ENCODE peak calls at places on chromosomes 16 and 17, in eight cellular contexts. F is prostate gland, S is breast epithelium, K is transverse colon, N is Panc1, V is HCT116, B is suprapubic skin, W is GM23338. M is an unnamed sample.
A peak's percentile ranks its signal among the peaks of the same experiment; 100 is the strongest.

GRCh38 chr17:71276071-71276470 is 844.7 kb upstream of the SOX9 start:
- DNase-seq in F (no peak), S (no peak), K (no peak), N (no peak), V (no peak), B (no peak), W (no peak), M (no peak)

GRCh38 chr17:17358060-17358751 is 55.0 kb downstream of the NT5M start:
- DNase-seq in F (no peak), S (no peak), K (no peak), N (no peak), V (no peak), B (peak; percentile 31), W (no peak), M (no peak)

GRCh38 chr16:11612110-11612981 is 25.6 kb upstream of the LITAF start:
- DNase-seq in F (no peak), S (peak; percentile 87), K (peak; percentile 86), N (no peak), V (peak; percentile 61), B (no peak), W (peak; percentile 51), M (no peak)

GRCh38 chr16:2043980-2044451 is 3.6 kb downstream of the NTHL1 start:
- DNase-seq in F (no peak), S (no peak), K (peak; percentile 72), N (no peak), V (no peak), B (no peak), W (no peak), M (no peak)

GRCh38 chr16:14401839-14402115 is 228.3 kb downstream of the PARN start:
- DNase-seq in F (no peak), S (no peak), K (no peak), N (no peak), V (no peak), B (no peak), W (no peak), M (no peak)

GRCh38 chr17:2710804-2711607 is 558 bp downstream of the CLUH start:
- DNase-seq in F (no peak), S (no peak), K (peak; percentile 41), N (no peak), V (no peak), B (peak; percentile 76), W (peak; percentile 68), M (no peak)

GRCh38 chr17:14068542-14069250 is 608 bp upstream of the COX10 start:
- DNase-seq in F (no peak), S (no peak), K (no peak), N (no peak), V (no peak), B (no peak), W (no peak), M (no peak)

GRCh38 chr16:30418350-30419181 is 11.2 kb downstream of the ZNF771 start:
- DNase-seq in F (no peak), S (no peak), K (peak; percentile 50), N (no peak), V (no peak), B (no peak), W (peak; percentile 30), M (no peak)

GRCh38 chr16:19840524-19841110 is 44.0 kb downstream of the GPRC5B start:
- DNase-seq in F (no peak), S (no peak), K (no peak), N (no peak), V (no peak), B (no peak), W (no peak), M (no peak)

GRCh38 chr17:50094753-50095616 is at the start of gene PDK2:
- DNase-seq in F (peak; percentile 96), S (peak; percentile 98), K (peak; percentile 97), N (no peak), V (peak; percentile 96), B (peak; percentile 99), W (peak; percentile 98), M (peak; percentile 98)

GRCh38 chr17:12047977-12048376 is 27.3 kb downstream of the MAP2K4 start:
- DNase-seq in F (no peak), S (no peak), K (no peak), N (no peak), V (no peak), B (no peak), W (no peak), M (no peak)

GRCh38 chr17:57441270-57441600 is 184.9 kb downstream of the MSI2 start:
- DNase-seq in F (no peak), S (no peak), K (no peak), N (no peak), V (no peak), B (no peak), W (no peak), M (no peak)

GRCh38 chr17:28999216-28999615 is 6.6 kb downstream of the SEZ6 start:
- DNase-seq in F (no peak), S (no peak), K (no peak), N (no peak), V (no peak), B (no peak), W (no peak), M (no peak)

GRCh38 chr17:83194189-83194565 is 114.8 kb downstream of the METRNL start:
- DNase-seq in F (no peak), S (peak; percentile 17), K (peak; percentile 7), N (no peak), V (no peak), B (peak; percentile 74), W (no peak), M (no peak)

GRCh38 chr16:2954228-2954627 is 9.8 kb upstream of the KREMEN2 start:
- DNase-seq in F (no peak), S (no peak), K (no peak), N (no peak), V (no peak), B (no peak), W (no peak), M (no peak)

GRCh38 chr16:48025359-48025758 is 130.4 kb downstream of the ABCC12 start:
- DNase-seq in F (no peak), S (no peak), K (no peak), N (no peak), V (no peak), B (no peak), W (no peak), M (no peak)

GRCh38 chr17:17140590-17140980 is 65.5 kb downstream of the PLD6 start:
- DNase-seq in F (no peak), S (peak; percentile 37), K (no peak), N (no peak), V (no peak), B (no peak), W (no peak), M (no peak)

GRCh38 chr16:59047114-59047513 is 313.0 kb upstream of the GOT2 start:
- DNase-seq in F (no peak), S (no peak), K (no peak), N (no peak), V (no peak), B (no peak), W (peak; percentile 68), M (no peak)

GRCh38 chr16:85245307-85246172 is 133.3 kb upstream of the CIBAR2 start:
- DNase-seq in F (peak; percentile 26), S (peak; percentile 27), K (peak; percentile 53), N (peak; percentile 51), V (peak; percentile 57), B (no peak), W (peak; percentile 82), M (no peak)

GRCh38 chr17:43750154-43750553 is 8.4 kb downstream of the SOST start:
- DNase-seq in F (no peak), S (no peak), K (no peak), N (no peak), V (no peak), B (no peak), W (no peak), M (no peak)
- TF ChIP-seq POLR2AphosphoS5 in F (no peak), S (no peak), K (no peak), N (no peak), V (no peak), B (no peak), W (no peak), M (no peak)

GRCh38 chr16:56519459-56520250 is at the start of gene BBS2:
- DNase-seq in F (peak; percentile 83), S (peak; percentile 79), K (peak; percentile 94), N (peak; percentile 20), V (peak; percentile 51), B (peak; percentile 91), W (peak; percentile 90), M (peak; percentile 87)
- TF ChIP-seq POLR2AphosphoS5 in F (peak; percentile 95), S (peak; percentile 67), K (peak; percentile 84), N (peak; percentile 69), V (peak; percentile 92), B (no peak), W (peak; percentile 91), M (peak; percentile 70)

DNA sequence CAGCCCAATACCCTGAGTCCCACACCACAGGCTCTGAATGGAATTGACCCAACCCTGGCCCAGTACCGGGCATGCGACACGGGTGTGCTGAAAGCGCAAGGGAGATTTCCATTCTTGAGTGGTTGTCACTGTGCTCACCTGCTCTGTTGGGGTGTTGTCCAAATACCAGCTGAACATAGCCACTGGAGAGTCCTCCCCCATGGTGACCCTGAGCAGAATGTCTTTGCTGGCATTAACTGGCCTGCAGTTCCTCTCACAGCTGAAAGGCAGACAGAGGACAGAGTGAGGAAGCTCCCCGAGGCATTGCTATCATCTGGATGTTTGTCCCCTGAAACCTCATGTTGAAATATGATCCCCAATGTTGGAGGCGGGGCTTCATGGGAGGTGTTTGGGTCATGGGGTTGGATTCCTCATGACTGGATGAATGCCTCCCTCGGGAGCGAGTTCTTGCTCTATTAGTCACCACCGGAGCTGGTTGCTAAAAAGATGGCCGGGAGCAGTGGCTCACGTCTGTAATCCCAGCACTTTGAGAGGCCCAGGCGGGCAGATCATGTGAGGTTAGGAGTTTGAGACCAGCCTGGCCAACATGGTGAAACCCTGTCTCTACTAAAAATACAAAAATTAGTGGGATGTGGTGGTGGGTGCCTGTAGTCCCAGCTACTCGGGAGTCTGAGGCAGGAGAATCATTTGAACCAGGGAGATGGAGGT is 57.3 kb upstream of the BCO1 start:
- DNase-seq in F (peak; percentile 58), S (peak; percentile 88), K (peak; percentile 63), N (peak; percentile 64), V (peak; percentile 93), B (peak; percentile 96), W (peak; percentile 98), M (no peak)
- TF ChIP-seq POLR2AphosphoS5 in F (peak; percentile 79), S (peak; percentile 79), K (peak; percentile 14), N (no peak), V (peak; percentile 72), B (no peak), W (peak; percentile 47), M (no peak)

GRCh38 chr16:75252049-75252864 is 833 bp upstream of the BCAR1 start:
- DNase-seq in F (no peak), S (no peak), K (no peak), N (no peak), V (no peak), B (no peak), W (no peak), M (no peak)

GRCh38 chr16:75252946-75253911 is 1.8 kb upstream of the BCAR1 start:
- DNase-seq in F (no peak), S (no peak), K (no peak), N (no peak), V (no peak), B (no peak), W (peak; percentile 99), M (no peak)

GRCh38 chr16:75250809-75251279 is 580 bp downstream of the BCAR1 start:
- DNase-seq in F (no peak), S (no peak), K (peak; percentile 77), N (no peak), V (no peak), B (no peak), W (no peak), M (peak; percentile 68)

GRCh38 chr16:75250089-75250808 is 1.2 kb downstream of the BCAR1 start:
- DNase-seq in F (peak; percentile 31), S (peak; percentile 57), K (peak; percentile 81), N (no peak), V (no peak), B (no peak), W (peak; percentile 59), M (no peak)

GRCh38 chr16:75251280-75252048 is at the start of gene BCAR1:
- DNase-seq in F (peak; percentile 88), S (peak; percentile 70), K (peak; percentile 88), N (no peak), V (no peak), B (no peak), W (peak; percentile 95), M (peak; percentile 95)
- TF ChIP-seq POLR2AphosphoS5 in F (no peak), S (no peak), K (no peak), N (no peak), V (peak; percentile 55), B (no peak), W (peak; percentile 68), M (no peak)

M was measured in GM12891.